ENCODE peak calls at places on chromosomes 1 and 21, in nine cellular contexts. N is Peyer's patch, J is GM23338, B is breast epithelium, L is heart left ventricle, G is adrenal gland, U is fibroblast of lung, X is uterus, Y is ovary. E is an unnamed sample.

GRCh38 chr1:47660622-47661021 is 222.8 kb downstream of the FOXD2 start:
- DNase-seq in N (no peak), J (no peak), G (no peak), Y (no peak), B (no peak), X (no peak), L (no peak), U (no peak), E (no peak)

GRCh38 chr1:206021008-206021795 is 2.5 kb downstream of the CTSE start:
- DNase-seq in G (no peak), N (no peak), B (no peak), L (no peak), J (no peak), X (no peak), U (no peak), Y (no peak), E (no peak)

GRCh38 chr1:154329551-154330131 is 4.3 kb downstream of the ATP8B2 start:
- DNase-seq in J (peak; percentile 28), X (no peak), B (no peak), Y (no peak), G (no peak), U (no peak), N (no peak), L (no peak), E (no peak)

GRCh38 chr1:245855846-245856730 is 651.0 kb downstream of the SMYD3 start:
- DNase-seq in U (no peak), B (no peak), Y (no peak), X (no peak), L (no peak), G (no peak), N (no peak), J (peak; percentile 31), E (no peak)

GRCh38 chr21:46423546-46424061 is 35.1 kb upstream of the DIP2A start:
- DNase-seq in Y (no peak), L (peak; percentile 15), U (no peak), J (peak; percentile 76), X (no peak), N (no peak), G (no peak), B (no peak), E (no peak)

GRCh38 chr1:10639301-10640078 is 157.0 kb downstream of the CASZ1 start:
- DNase-seq in G (no peak), X (no peak), L (no peak), N (no peak), B (no peak), Y (no peak), J (peak; percentile 75), U (no peak), E (no peak)

GRCh38 chr1:25247829-25248754 is 838 bp upstream of the RSRP1 start:
- DNase-seq in L (no peak), X (no peak), N (no peak), J (no peak), B (no peak), U (no peak), Y (no peak), G (no peak), E (no peak)

GRCh38 chr1:23790696-23791433 is at the start of gene LYPLA2:
- DNase-seq in B (peak; percentile 91), L (peak; percentile 97), X (peak; percentile 95), G (peak; percentile 95), Y (peak; percentile 93), U (peak; percentile 89), N (peak; percentile 94), J (peak; percentile 98), E (peak; percentile 96)

GRCh38 chr1:240107058-240107684 is 15.5 kb downstream of the FMN2 start:
- DNase-seq in N (no peak), B (no peak), J (no peak), G (no peak), U (peak; percentile 83), Y (no peak), X (no peak), L (no peak), E (no peak)

GRCh38 chr1:160437432-160438319 is 37.3 kb downstream of the VANGL2 start:
- DNase-seq in N (no peak), L (no peak), X (no peak), J (no peak), U (peak; percentile 5), G (no peak), B (no peak), Y (no peak), E (no peak)

GRCh38 chr1:181179980-181180964 is 91.8 kb downstream of the IER5 start:
- DNase-seq in U (peak; percentile 77), L (peak; percentile 87), G (peak; percentile 10), N (no peak), B (peak; percentile 45), Y (peak; percentile 53), X (peak; percentile 71), J (peak; percentile 83), E (peak; percentile 68)

GRCh38 chr1:221708076-221708571 is 33.8 kb downstream of the DUSP10 start:
- DNase-seq in Y (no peak), L (no peak), B (no peak), G (peak; percentile 26), N (no peak), X (no peak), J (no peak), U (no peak), E (no peak)

GRCh38 chr1:89356658-89357400 is 7.0 kb upstream of the GBP6 start:
- DNase-seq in G (no peak), Y (no peak), B (no peak), N (no peak), U (peak; percentile 37), X (no peak), L (no peak), J (no peak), E (no peak)

GRCh38 chr1:19505694-19506457 is 20.5 kb upstream of the CAPZB start:
- DNase-seq in Y (peak; percentile 78), N (no peak), X (peak; percentile 44), U (no peak), J (no peak), G (peak; percentile 54), L (peak; percentile 61), B (no peak), E (peak; percentile 34)

GRCh38 chr1:114337417-114337816 is 173.6 kb downstream of the TRIM33 start:
- DNase-seq in X (no peak), J (no peak), N (no peak), U (no peak), G (no peak), L (no peak), Y (no peak), B (no peak), E (no peak)

GRCh38 chr1:114336360-114336759 is 174.6 kb downstream of the TRIM33 start:
- DNase-seq in L (no peak), J (no peak), U (no peak), X (no peak), N (no peak), G (no peak), Y (no peak), B (no peak), E (no peak)

GRCh38 chr1:114334297-114334696 is 176.7 kb downstream of the TRIM33 start:
- DNase-seq in U (no peak), B (no peak), L (no peak), J (no peak), G (no peak), N (no peak), Y (no peak), X (no peak), E (no peak)

GRCh38 chr1:114333670-114334069 is 177.3 kb downstream of the TRIM33 start:
- DNase-seq in B (no peak), G (no peak), L (no peak), X (no peak), J (no peak), N (no peak), Y (no peak), U (no peak), E (no peak)

DNA sequence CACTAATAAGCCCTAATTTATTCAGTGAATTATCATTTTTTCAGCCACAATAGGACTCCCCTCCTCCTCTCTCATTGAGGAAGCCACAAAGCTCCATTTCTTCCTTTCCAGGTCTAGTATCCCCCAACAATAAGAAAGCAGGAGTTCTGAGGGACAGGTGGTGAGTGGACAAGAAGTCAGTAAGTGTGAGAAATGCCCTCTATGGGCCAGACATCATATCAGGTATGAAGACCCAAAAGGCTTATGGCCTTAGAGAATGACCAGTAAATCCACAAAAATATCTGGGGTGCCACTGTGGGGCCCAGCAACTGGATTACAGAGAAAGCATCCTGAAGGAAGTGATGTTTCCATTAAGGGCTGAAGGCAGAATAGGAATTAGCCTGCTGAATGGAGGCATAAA is 175.7 kb downstream of the TRIM33 start:
- DNase-seq in N (no peak), U (no peak), G (no peak), L (no peak), B (no peak), J (no peak), Y (no peak), X (no peak), E (no peak)
- TF ChIP-seq CTCF in N (no peak), U (no peak), G (no peak), L (no peak), B (no peak), J (no peak), Y (no peak), X (no peak), E (no peak)

GRCh38 chr1:36366091-36366661 is 19.5 kb downstream of the STK40 start:
- DNase-seq in N (no peak), X (peak; percentile 37), Y (no peak), U (peak; percentile 55), J (peak; percentile 76), G (peak; percentile 31), B (no peak), L (peak; percentile 86), E (peak; percentile 53)
- H3K36me3 ChIP-seq in N (no peaks in the 10 kb centered on the region), X (no peaks in the 10 kb centered on the region), Y (no peaks in the 10 kb centered on the region), U (peaks cover 6% of the 10 kb centered on the region), J (no peaks in the 10 kb centered on the region), G (no peaks in the 10 kb centered on the region), B (no peaks in the 10 kb centered on the region), L (peaks cover 12% of the 10 kb centered on the region), E (peaks cover 15% of the 10 kb centered on the region)

GRCh38 chr1:30851286-30851685 is 57.3 kb downstream of the SDC3 start:
- DNase-seq in J (no peak), B (no peak), X (no peak), Y (no peak), N (no peak), U (no peak), G (no peak), L (no peak), E (no peak)

GRCh38 chr1:30853350-30853749 is 55.2 kb downstream of the SDC3 start:
- DNase-seq in G (peak; percentile 80), X (no peak), B (no peak), L (no peak), U (peak; percentile 39), Y (no peak), J (peak; percentile 64), N (no peak), E (no peak)

GRCh38 chr1:30850607-30851006 is 58.0 kb downstream of the SDC3 start:
- DNase-seq in N (no peak), U (no peak), G (no peak), Y (no peak), X (no peak), L (no peak), B (no peak), J (no peak), E (no peak)

GRCh38 chr1:30855686-30856259 is 52.8 kb downstream of the SDC3 start:
- DNase-seq in L (no peak), J (peak; percentile 34), U (no peak), X (no peak), Y (no peak), N (no peak), G (no peak), B (no peak), E (no peak)

GRCh38 chr1:30852026-30852425 is 56.5 kb downstream of the SDC3 start:
- DNase-seq in U (peak; percentile 48), J (no peak), G (peak; percentile 91), X (no peak), N (peak; percentile 59), L (peak; percentile 82), Y (peak; percentile 47), B (peak; percentile 84), E (peak; percentile 71)
- H3K4me1 ChIP-seq in U (no peaks in the 10 kb centered on the region), J (peaks cover 35% of the 10 kb centered on the region), G (peaks cover 19% of the 10 kb centered on the region), X (no peaks in the 10 kb centered on the region), N (no peaks in the 10 kb centered on the region), L (peaks cover 21% of the 10 kb centered on the region), Y (no peaks in the 10 kb centered on the region), B (no peaks in the 10 kb centered on the region), E (peaks cover 42% of the 10 kb centered on the region)

GRCh38 chr1:193358419-193358818 is 172.0 kb upstream of the B3GALT2 start:
- DNase-seq in L (no peak), X (no peak), B (no peak), N (no peak), Y (no peak), J (peak; percentile 51), G (no peak), U (no peak), E (no peak)
- TF ChIP-seq CTCF in L (no peak), X (no peak), B (no peak), N (no peak), Y (no peak), J (peak; percentile 42), G (no peak), U (no peak), E (peak; percentile 9)